ENCODE peak calls at places on chromosomes 7 and 10, in four cellular contexts. B is GM12878, N is GM12891, F is K562. V is an unnamed sample.

GRCh38 chr7:102152672-102153585 is 133.7 kb upstream of the SH2B2 start:
- DNase-seq in B (no peak), N (no peak), F (no peak), V (no peak)

GRCh38 chr10:84237199-84238051 is 3.9 kb downstream of the LRIT1 start:
- DNase-seq in B (no peak), N (no peak), F (peak; percentile 38), V (no peak)

GRCh38 chr10:74548676-74549075 is 277.7 kb upstream of the KAT6B start:
- DNase-seq in B (no peak), N (no peak), F (no peak), V (no peak)

GRCh38 chr10:35961501-35961900 is 319.4 kb upstream of the FZD8 start:
- DNase-seq in B (no peak), N (no peak), F (no peak), V (no peak)

GRCh38 chr7:93920496-93921189 is 892 bp upstream of the GNG11 start:
- DNase-seq in B (no peak), N (no peak), F (no peak), V (no peak)

GRCh38 chr10:46292573-46293023 is 5.8 kb downstream of the ANTXRL start:
- DNase-seq in B (no peak), N (no peak), F (no peak), V (no peak)

GRCh38 chr10:30114871-30115270 is 55.5 kb upstream of the JCAD start:
- DNase-seq in B (no peak), N (no peak), F (peak; percentile 7), V (no peak)

GRCh38 chr10:116720241-116721047 is 21.9 kb downstream of the HSPA12A start:
- DNase-seq in B (no peak), N (no peak), F (no peak), V (no peak)

GRCh38 chr7:30142710-30143109 is 7.9 kb downstream of the MTURN start:
- DNase-seq in B (no peak), N (no peak), F (no peak), V (no peak)

GRCh38 chr7:10910447-10910846 is 63.2 kb upstream of the PHF14 start:
- DNase-seq in B (no peak), N (no peak), F (no peak), V (no peak)

GRCh38 chr10:77661674-77662073 is 24.1 kb upstream of the KCNMA1 start:
- DNase-seq in B (no peak), N (no peak), F (no peak), V (no peak)

GRCh38 chr10:43258922-43259247 is 8.0 kb downstream of the RASGEF1A start:
- DNase-seq in B (no peak), N (no peak), F (no peak), V (no peak)

GRCh38 chr10:79221110-79222051 is 125.9 kb upstream of the PPIF start:
- DNase-seq in B (no peak), N (no peak), F (peak; percentile 26), V (no peak)

GRCh38 chr7:2002561-2003450 is 229.9 kb downstream of the MAD1L1 start:
- DNase-seq in B (no peak), N (no peak), F (no peak), V (no peak)

GRCh38 chr10:86061301-86061873 is 305.2 kb downstream of the GRID1 start:
- DNase-seq in B (no peak), N (no peak), F (no peak), V (no peak)

GRCh38 chr7:27910341-27910740 is 170.4 kb downstream of the TAX1BP1 start:
- DNase-seq in B (no peak), N (no peak), F (no peak), V (no peak)

DNA sequence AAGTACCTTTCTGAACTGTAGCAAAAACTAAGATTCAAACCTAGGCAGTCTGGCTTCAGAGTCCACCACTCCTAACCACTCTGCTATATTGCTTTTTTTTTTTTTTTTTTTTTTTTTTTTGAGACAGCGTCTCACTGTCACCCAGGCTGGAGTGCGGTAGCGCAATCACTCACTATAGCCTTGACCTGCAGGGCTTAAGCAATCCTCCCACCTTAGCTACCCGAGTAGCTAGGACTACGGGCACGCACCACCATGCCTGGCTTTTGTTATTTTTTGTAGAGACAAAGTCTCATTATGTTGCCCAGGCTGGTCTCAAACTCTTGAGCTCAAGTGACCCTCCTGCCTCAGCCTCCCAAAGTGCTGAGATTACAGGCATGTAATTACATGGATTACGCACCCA is 10.1 kb upstream of the SLF2 start:
- DNase-seq in B (no peak), N (no peak), F (no peak), V (no peak)
- TF ChIP-seq SPI1 in B (no peak), N (no peak), F (no peak), V (no peak)

GRCh38 chr7:118496138-118496644 is 271.7 kb downstream of the ANKRD7 start:
- DNase-seq in B (no peak), N (no peak), F (no peak), V (no peak)

DNA sequence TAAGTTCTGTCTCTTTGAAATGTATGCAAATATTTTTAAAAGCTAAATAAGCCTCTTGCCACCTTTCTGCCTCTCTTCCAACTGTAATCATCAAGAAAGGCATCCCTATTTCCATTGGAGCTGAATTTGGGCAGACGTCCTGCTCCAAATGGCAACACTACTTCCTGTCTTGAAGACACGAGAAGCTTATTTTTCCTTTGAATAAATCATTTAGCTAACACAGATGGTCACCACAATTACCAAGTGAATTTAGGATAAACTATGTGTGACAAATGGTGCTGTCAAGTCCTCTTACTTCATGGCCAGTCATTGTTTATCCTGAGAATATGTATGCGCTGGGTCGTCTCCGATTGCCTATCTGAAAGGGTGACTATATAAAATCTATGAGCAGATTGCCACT is 268.0 kb downstream of the ANKRD7 start:
- DNase-seq in B (no peak), N (no peak), F (peak; percentile 12), V (no peak)
- TF ChIP-seq SPI1 in B (no peak), N (no peak), F (no peak), V (no peak)

DNA sequence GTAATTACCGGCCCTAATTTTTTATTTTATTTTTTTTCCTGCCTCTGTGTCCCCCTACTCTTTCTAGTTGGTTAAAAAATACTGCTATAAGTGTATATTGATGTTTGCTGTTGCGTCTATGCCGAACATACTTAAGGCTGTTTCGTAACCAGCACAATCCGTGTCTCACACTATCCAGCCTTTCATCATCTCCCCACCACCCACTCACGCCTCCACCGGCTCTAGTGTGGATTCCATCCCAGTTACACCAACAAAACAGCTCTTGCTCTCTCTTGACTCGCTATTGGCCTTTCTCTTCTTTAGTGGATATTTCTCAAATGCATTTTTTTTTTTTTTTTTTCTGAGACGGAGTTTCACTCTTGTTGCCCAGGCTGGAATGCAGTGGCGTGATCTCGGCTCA is 70.1 kb upstream of the CAMK1D start:
- DNase-seq in B (no peak), N (no peak), F (no peak), V (no peak)
- TF ChIP-seq SPI1 in B (no peak), N (no peak), F (no peak), V (no peak)

GRCh38 chr7:139798221-139798620 is 20.4 kb upstream of the HIPK2 start:
- DNase-seq in B (peak; percentile 39), N (peak; percentile 16), F (no peak), V (no peak)
- TF ChIP-seq SPI1 in B (no peak), N (peak; percentile 2), F (no peak), V (no peak)

DNA sequence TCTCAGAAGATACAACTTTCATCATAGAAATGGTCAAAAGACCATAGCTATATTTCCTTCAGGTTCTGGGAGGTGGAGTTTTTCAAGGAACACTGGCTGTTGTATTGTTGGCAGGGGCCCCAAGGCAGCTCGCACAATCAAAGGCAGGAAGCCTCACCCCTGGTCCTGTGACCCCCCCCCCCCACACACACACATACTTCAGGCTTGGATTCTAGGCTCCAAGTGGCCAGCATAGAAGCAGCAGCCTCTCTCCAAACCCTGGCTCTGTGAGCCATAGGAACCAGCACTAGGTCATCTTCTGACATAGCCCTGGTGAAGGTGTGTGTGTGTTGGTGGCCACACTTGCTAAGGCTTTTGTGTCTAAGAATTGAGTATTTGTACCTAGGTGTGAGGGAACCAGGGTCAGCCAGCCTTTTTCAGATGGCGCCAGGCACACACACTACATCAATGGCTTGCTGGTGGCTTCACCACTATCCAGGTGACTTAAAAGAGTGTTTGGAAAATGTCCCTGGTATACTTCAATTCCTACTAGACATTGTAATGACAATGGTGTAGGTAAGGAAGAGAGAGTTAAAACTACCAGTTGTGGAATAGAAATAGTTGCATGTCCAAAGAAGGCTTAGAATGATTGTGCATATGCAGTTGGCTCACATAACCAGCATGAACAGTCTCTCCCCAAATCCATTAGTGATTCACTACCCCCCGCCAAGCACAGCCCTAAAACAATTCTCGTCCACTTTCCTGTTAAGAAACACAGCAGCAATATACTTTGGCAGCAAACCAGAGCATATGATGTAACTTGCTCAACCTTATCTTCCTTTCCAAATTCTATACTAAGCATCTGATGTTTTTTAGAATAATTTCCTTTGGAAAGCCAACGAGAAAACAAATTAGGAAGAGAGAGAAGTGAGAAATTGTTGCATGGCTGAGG is 91.3 kb downstream of the AVL9 start:
- DNase-seq in B (no peak), N (no peak), F (peak; percentile 47), V (peak; percentile 79)
- TF ChIP-seq SPI1 in B (no peak), N (no peak), F (no peak), V (no peak)

V was measured in HL-60.